ENCODE peak calls at places on chromosomes 6 and 20, in six cellular contexts. Q is uterus, E is ascending aorta, H is upper lobe of right lung, B is fibroblast of lung, A is SJSA1. W is an unnamed sample.
A peak's percentile ranks its signal among the peaks of the same experiment; 100 is the strongest.

GRCh38 chr20:61576372-61576771 is 324.3 kb downstream of the CDH4 start:
- DNase-seq in Q (no peak), E (no peak), H (no peak), B (no peak), A (no peak), W (no peak)

GRCh38 chr6:129744201-129744879 is 34.4 kb upstream of the ARHGAP18 start:
- DNase-seq in Q (peak; percentile 51), E (no peak), H (no peak), B (peak; percentile 93), A (peak; percentile 63), W (peak; percentile 12)

GRCh38 chr20:63966944-63967322 is 2.8 kb downstream of the ZNF512B start:
- DNase-seq in Q (peak; percentile 16), E (no peak), H (no peak), B (no peak), A (no peak), W (no peak)

GRCh38 chr6:136087986-136088385 is 162.1 kb downstream of the MTFR2 start:
- DNase-seq in Q (no peak), E (no peak), H (no peak), B (peak; percentile 22), A (no peak), W (no peak)

GRCh38 chr20:41050361-41051019 is 21.9 kb downstream of the TOP1 start:
- DNase-seq in Q (no peak), E (no peak), H (no peak), B (peak; percentile 49), A (peak; percentile 24), W (no peak)

GRCh38 chr20:32678948-32679347 is 5.2 kb upstream of the C20orf203 start:
- DNase-seq in Q (no peak), E (no peak), H (no peak), B (peak; percentile 28), A (no peak), W (no peak)

GRCh38 chr6:157412780-157413179 is 31.8 kb downstream of the ZDHHC14 start:
- DNase-seq in Q (no peak), E (no peak), H (no peak), B (no peak), A (no peak), W (no peak)

GRCh38 chr6:129750390-129750789 is 40.4 kb upstream of the ARHGAP18 start:
- DNase-seq in Q (no peak), E (no peak), H (no peak), B (peak; percentile 30), A (no peak), W (no peak)

GRCh38 chr6:1789092-1789491 is 179.4 kb downstream of the FOXC1 start:
- DNase-seq in Q (no peak), E (no peak), H (no peak), B (peak; percentile 44), A (no peak), W (no peak)

GRCh38 chr6:147154454-147154853 is 49.8 kb upstream of the STXBP5 start:
- DNase-seq in Q (no peak), E (no peak), H (no peak), B (peak; percentile 71), A (no peak), W (no peak)

GRCh38 chr20:5893052-5893451 is 57.3 kb downstream of the TRMT6 start:
- DNase-seq in Q (no peak), E (no peak), H (no peak), B (no peak), A (no peak), W (no peak)

GRCh38 chr20:48717095-48717958 is 110.5 kb downstream of the PREX1 start:
- DNase-seq in Q (no peak), E (no peak), H (no peak), B (no peak), A (no peak), W (no peak)

GRCh38 chr20:6395695-6396094 is 272.9 kb upstream of the FERMT1 start:
- DNase-seq in Q (no peak), E (no peak), H (no peak), B (peak; percentile 25), A (no peak), W (no peak)

GRCh38 chr20:59701236-59701635 is 96.9 kb downstream of the PHACTR3 start:
- DNase-seq in Q (no peak), E (no peak), H (no peak), B (no peak), A (no peak), W (no peak)

GRCh38 chr20:45235995-45236394 is 14.8 kb downstream of the SEMG2 start:
- DNase-seq in Q (no peak), E (no peak), H (peak; percentile 73), B (no peak), A (no peak), W (no peak)

GRCh38 chr20:44153636-44154043 is 33.3 kb downstream of the JPH2 start:
- DNase-seq in Q (peak; percentile 66), E (no peak), H (no peak), B (no peak), A (peak; percentile 42), W (no peak)

GRCh38 chr20:44513871-44514270 is 8.0 kb downstream of the SERINC3 start:
- DNase-seq in Q (no peak), E (no peak), H (no peak), B (no peak), A (no peak), W (no peak)

GRCh38 chr20:25011261-25011660 is 18.7 kb upstream of the APMAP start:
- DNase-seq in Q (no peak), E (no peak), H (peak; percentile 27), B (no peak), A (no peak), W (no peak)

GRCh38 chr20:25009218-25010145 is 16.9 kb upstream of the APMAP start:
- DNase-seq in Q (no peak), E (no peak), H (peak; percentile 23), B (no peak), A (peak; percentile 33), W (no peak)

GRCh38 chr20:25006431-25007167 is 14.0 kb upstream of the APMAP start:
- DNase-seq in Q (no peak), E (no peak), H (peak; percentile 46), B (no peak), A (no peak), W (no peak)

GRCh38 chr20:25007491-25008305 is 15.1 kb upstream of the APMAP start:
- DNase-seq in Q (no peak), E (no peak), H (peak; percentile 37), B (no peak), A (no peak), W (no peak)

DNA sequence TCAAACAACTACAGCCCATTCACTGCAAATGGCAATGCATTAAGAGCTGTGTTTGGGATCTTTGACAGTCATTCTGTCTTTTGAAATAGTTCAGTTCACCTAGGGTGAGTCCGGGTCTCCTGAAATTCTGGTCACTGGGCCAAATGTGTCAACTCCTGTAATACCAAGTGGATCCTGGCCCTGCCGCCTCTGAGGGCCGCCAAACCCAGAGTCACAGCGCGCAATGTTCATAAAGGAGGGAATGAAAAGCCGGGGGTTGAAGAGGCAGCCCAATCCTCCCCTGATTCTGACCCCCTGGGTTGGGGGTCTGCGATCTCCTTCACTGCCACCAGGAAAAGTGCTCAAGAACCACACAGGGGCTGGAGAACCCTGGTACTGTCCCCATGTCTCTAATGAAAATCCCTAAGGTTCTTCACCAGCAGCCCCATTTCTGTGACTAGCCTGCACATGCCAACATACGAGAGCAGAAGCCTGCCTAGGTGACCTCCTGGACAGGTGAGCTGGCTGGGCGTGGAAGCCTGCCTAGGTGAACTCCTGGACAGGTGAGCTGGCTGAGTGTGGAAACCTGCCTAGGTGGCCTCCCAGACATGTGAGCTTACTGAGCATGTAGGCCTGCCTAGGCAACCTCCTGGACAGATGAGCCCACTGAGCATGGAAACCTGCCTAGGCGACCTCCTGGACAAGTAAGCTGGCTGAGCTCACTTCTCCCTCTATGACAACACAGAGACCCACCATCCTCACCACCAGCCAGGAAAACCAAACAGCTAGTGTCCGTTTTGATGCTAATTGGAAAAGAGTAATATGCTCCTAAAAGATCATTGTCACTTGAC is 16.1 kb upstream of the APMAP start:
- DNase-seq in Q (no peak), E (no peak), H (peak; percentile 31), B (no peak), A (no peak), W (no peak)
- H3K27ac ChIP-seq in Q (no peak overlapping the region), E (no peak overlapping the region), H (no peak overlapping the region), B (no peak overlapping the region), A (no peak overlapping the region), W (no peak overlapping the region)

GRCh38 chr6:26107935-26108334 is 20.7 kb downstream of the HFE start:
- DNase-seq in Q (no peak), E (no peak), H (no peak), B (no peak), A (no peak), W (no peak)
- H3K4me3 ChIP-seq in Q (no peak overlapping the region), E (no peak overlapping the region), H (no peak overlapping the region), B (no peak overlapping the region), A (no peak overlapping the region), W (no peak overlapping the region)

GRCh38 chr6:108782231-108783041 is 65.8 kb upstream of the ARMC2 start:
- DNase-seq in Q (peak; percentile 84), E (peak; percentile 56), H (peak; percentile 92), B (peak; percentile 85), A (peak; percentile 76), W (peak; percentile 82)

GRCh38 chr6:108780784-108781183 is 67.4 kb upstream of the ARMC2 start:
- DNase-seq in Q (no peak), E (no peak), H (no peak), B (no peak), A (no peak), W (no peak)

GRCh38 chr6:108778421-108779186 is 69.6 kb upstream of the ARMC2 start:
- DNase-seq in Q (no peak), E (no peak), H (no peak), B (no peak), A (no peak), W (no peak)

GRCh38 chr6:108779521-108779920 is 68.7 kb upstream of the ARMC2 start:
- DNase-seq in Q (no peak), E (no peak), H (no peak), B (no peak), A (no peak), W (no peak)

DNA sequence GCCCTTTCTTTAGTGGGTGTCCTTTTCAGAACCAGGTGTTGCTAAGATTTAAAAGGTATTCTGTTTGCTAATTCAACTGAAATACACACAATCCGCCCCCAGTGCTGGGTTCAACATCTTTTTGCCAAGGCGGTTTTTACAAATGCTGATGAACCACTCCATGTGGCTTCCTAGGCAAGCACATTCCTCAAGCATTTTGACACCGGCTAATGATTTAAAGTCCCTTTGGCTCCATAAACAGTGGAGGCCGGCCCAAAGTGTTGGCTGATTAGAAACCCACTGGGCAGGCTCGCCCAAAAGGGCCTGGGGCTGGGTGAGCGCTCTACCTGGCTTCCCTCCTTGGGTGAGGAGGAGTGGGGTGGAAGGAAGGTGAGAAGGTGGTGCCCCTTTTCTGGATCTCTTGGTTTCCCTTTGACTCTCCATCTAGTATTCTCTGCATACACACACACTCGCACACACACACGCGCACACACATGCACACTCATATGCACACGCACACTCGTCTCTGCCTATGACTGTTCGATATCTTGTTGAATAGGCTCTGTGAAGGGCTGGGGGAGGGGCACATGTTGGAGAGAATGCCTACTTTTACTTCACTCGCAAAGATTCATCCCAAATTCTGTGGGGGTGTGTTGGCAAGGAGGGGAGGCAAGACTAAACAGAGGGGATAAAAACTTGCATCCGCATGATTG is 66.7 kb upstream of the ARMC2 start:
- DNase-seq in Q (peak; percentile 37), E (no peak), H (no peak), B (peak; percentile 39), A (no peak), W (no peak)
- H3K27ac ChIP-seq in Q (peak overlapping the region; percentile 65), E (peak overlapping the region; percentile 10), H (no peak overlapping the region), B (no peak overlapping the region), A (no peak overlapping the region), W (no peak overlapping the region)

DNA sequence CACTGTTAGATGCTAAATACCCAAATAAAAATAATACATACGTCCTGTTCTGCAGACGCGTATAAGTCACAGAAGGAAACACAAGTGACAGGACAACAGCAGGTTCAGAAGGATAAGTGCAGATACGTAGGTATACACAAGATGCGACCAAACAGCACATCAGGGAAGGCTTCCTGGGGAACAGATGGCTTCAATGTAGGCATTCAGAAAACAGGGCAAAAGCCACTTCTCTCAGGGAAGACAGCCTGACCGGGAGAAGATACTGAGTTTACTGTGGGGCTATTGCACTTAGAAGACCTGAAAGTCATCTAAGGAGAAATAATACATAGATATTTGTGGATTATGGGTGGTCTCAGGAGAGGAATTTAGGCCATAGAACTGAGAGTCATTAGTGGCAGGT is 1.9 kb downstream of the HLA-DPA1 start:
- DNase-seq in Q (no peak), E (no peak), H (no peak), B (no peak), A (no peak), W (no peak)
- H3K4me3 ChIP-seq in Q (no peak overlapping the region), E (no peak overlapping the region), H (peak overlapping the region; percentile 58), B (no peak overlapping the region), A (no peak overlapping the region), W (no peak overlapping the region)

W was measured in WERI-Rb-1.